ENCODE peak calls at places on chromosome 17, in ten cellular contexts. Z is prostate gland, E is lung, I is esophagus muscularis mucosa, L is neural progenitor cell, A is fibroblast of mammary gland, C is GM23338, Y is Panc1, T is dorsolateral prefrontal cortex, W is ascending aorta. X is an unnamed sample.

GRCh38 chr17:29136998-29137730 is 43.0 kb downstream of the MYO18A start:
- DNase-seq in Z (no peak), E (no peak), I (no peak), L (no peak), A (peak), C (no peak), Y (no peak), T (no peak), W (no peak), X (no peak)

GRCh38 chr17:79097226-79098055 is 22.8 kb downstream of the ENGASE start:
- DNase-seq in Z (no peak), E (no peak), I (no peak), L (peak), A (no peak), C (peak), Y (no peak), T (no peak), W (no peak), X (no peak)

GRCh38 chr17:68794636-68795503 is 160.3 kb downstream of the ABCA8 start:
- DNase-seq in Z (no peak), E (no peak), I (no peak), L (no peak), A (peak), C (peak), Y (no peak), T (peak), W (no peak), X (no peak)

GRCh38 chr17:4326608-4327007 is 39.9 kb downstream of the UBE2G1 start:
- DNase-seq in Z (no peak), E (no peak), I (no peak), L (no peak), A (no peak), C (no peak), Y (no peak), T (no peak), W (no peak), X (no peak)

GRCh38 chr17:28725660-28726395 is at the start of gene TLCD1:
- DNase-seq in Z (peak), E (peak), I (no peak), L (peak), A (peak), C (peak), Y (no peak), T (no peak), W (no peak), X (no peak)

GRCh38 chr17:69501591-69502468 is 87.3 kb downstream of the MAP2K6 start:
- DNase-seq in Z (peak), E (peak), I (no peak), L (peak), A (peak), C (peak), Y (no peak), T (no peak), W (no peak), X (no peak)

GRCh38 chr17:35341465-35341992 is 31.9 kb downstream of the SLFN11 start:
- DNase-seq in Z (no peak), E (no peak), I (no peak), L (no peak), A (no peak), C (no peak), Y (no peak), T (no peak), W (no peak), X (no peak)

GRCh38 chr17:32943206-32943605 is 15.3 kb downstream of the TMEM98 start:
- DNase-seq in Z (no peak), E (peak), I (no peak), L (no peak), A (no peak), C (no peak), Y (no peak), T (no peak), W (no peak), X (no peak)

GRCh38 chr17:61837175-61838051 is 25.9 kb downstream of the BRIP1 start:
- DNase-seq in Z (peak), E (peak), I (no peak), L (peak), A (peak), C (peak), Y (peak), T (no peak), W (no peak), X (peak)

GRCh38 chr17:42347198-42347597 is 41.0 kb downstream of the STAT3 start:
- DNase-seq in Z (peak), E (no peak), I (no peak), L (no peak), A (peak), C (no peak), Y (peak), T (no peak), W (no peak), X (peak)

GRCh38 chr17:75350706-75351105 is 54.8 kb downstream of the GRB2 start:
- DNase-seq in Z (no peak), E (no peak), I (no peak), L (peak), A (no peak), C (peak), Y (no peak), T (no peak), W (no peak), X (no peak)

GRCh38 chr17:9232591-9233270 is 211.4 kb downstream of the NTN1 start:
- DNase-seq in Z (no peak), E (no peak), I (no peak), L (no peak), A (peak), C (no peak), Y (no peak), T (no peak), W (no peak), X (peak)

GRCh38 chr17:15348030-15348429 is 6.6 kb upstream of the TEKT3 start:
- DNase-seq in Z (no peak), E (no peak), I (no peak), L (no peak), A (peak), C (no peak), Y (no peak), T (no peak), W (no peak), X (peak)

GRCh38 chr17:14019186-14019956 is 49.9 kb upstream of the COX10 start:
- DNase-seq in Z (peak), E (no peak), I (peak), L (no peak), A (peak), C (no peak), Y (no peak), T (no peak), W (no peak), X (no peak)

GRCh38 chr17:79018045-79018695 is 5.8 kb upstream of the C1QTNF1 start:
- DNase-seq in Z (no peak), E (peak), I (no peak), L (no peak), A (no peak), C (no peak), Y (no peak), T (no peak), W (no peak), X (peak)

GRCh38 chr17:82231562-82232321 is 2.9 kb downstream of the SLC16A3 start:
- DNase-seq in Z (peak), E (peak), I (peak), L (peak), A (peak), C (peak), Y (no peak), T (no peak), W (peak), X (peak)

GRCh38 chr17:65181237-65182061 is 44.3 kb downstream of the RGS9 start:
- DNase-seq in Z (no peak), E (no peak), I (no peak), L (no peak), A (no peak), C (no peak), Y (no peak), T (no peak), W (no peak), X (no peak)

GRCh38 chr17:74875970-74876593 is 3.3 kb upstream of the FDXR start:
- DNase-seq in Z (no peak), E (no peak), I (no peak), L (no peak), A (no peak), C (no peak), Y (no peak), T (no peak), W (no peak), X (no peak)

GRCh38 chr17:17305282-17305801 is 2.2 kb downstream of the NT5M start:
- DNase-seq in Z (no peak), E (no peak), I (no peak), L (no peak), A (no peak), C (no peak), Y (no peak), T (peak), W (no peak), X (no peak)

GRCh38 chr17:57943140-57943539 is 12.1 kb downstream of the CUEDC1 start:
- DNase-seq in Z (no peak), E (no peak), I (no peak), L (no peak), A (peak), C (no peak), Y (no peak), T (no peak), W (no peak), X (no peak)

GRCh38 chr17:253091-253846 is 71.8 kb upstream of the DOC2B start:
- DNase-seq in Z (no peak), E (no peak), I (no peak), L (no peak), A (no peak), C (no peak), Y (no peak), T (peak), W (no peak), X (peak)

GRCh38 chr17:32802306-32802705 is 74.6 kb downstream of the MYO1D start:
- DNase-seq in Z (no peak), E (no peak), I (no peak), L (no peak), A (no peak), C (no peak), Y (no peak), T (no peak), W (no peak), X (no peak)

GRCh38 chr17:15516150-15516549 is 47.1 kb downstream of the TVP23C start:
- DNase-seq in Z (no peak), E (no peak), I (no peak), L (no peak), A (peak), C (no peak), Y (no peak), T (no peak), W (no peak), X (no peak)

GRCh38 chr17:80104321-80104955 is 3.1 kb downstream of the GAA start:
- DNase-seq in Z (no peak), E (no peak), I (no peak), L (no peak), A (no peak), C (no peak), Y (no peak), T (no peak), W (no peak), X (no peak)

GRCh38 chr17:17793378-17794214 is 43.2 kb downstream of the SREBF1 start:
- DNase-seq in Z (no peak), E (no peak), I (no peak), L (no peak), A (no peak), C (no peak), Y (no peak), T (no peak), W (no peak), X (no peak)

GRCh38 chr17:46264456-46265198 is 30.3 kb upstream of the LRRC37A start:
- DNase-seq in Z (no peak), E (no peak), I (no peak), L (no peak), A (peak), C (peak), Y (peak), T (no peak), W (no peak), X (no peak)

GRCh38 chr17:146983-147761 is 9.8 kb downstream of the SCGB1C2 start:
- DNase-seq in Z (no peak), E (no peak), I (no peak), L (no peak), A (no peak), C (no peak), Y (no peak), T (peak), W (no peak), X (peak)

GRCh38 chr17:79852748-79853147 is 13.5 kb upstream of the CBX4 start:
- DNase-seq in Z (no peak), E (no peak), I (no peak), L (no peak), A (peak), C (no peak), Y (no peak), T (no peak), W (no peak), X (no peak)

GRCh38 chr17:1482686-1483445 is 9.6 kb downstream of the MYO1C start:
- DNase-seq in Z (no peak), E (no peak), I (no peak), L (no peak), A (no peak), C (peak), Y (no peak), T (no peak), W (no peak), X (no peak)

GRCh38 chr17:1485311-1485747 is 7.2 kb downstream of the MYO1C start:
- DNase-seq in Z (no peak), E (peak), I (no peak), L (peak), A (no peak), C (peak), Y (no peak), T (no peak), W (no peak), X (peak)

GRCh38 chr17:1484586-1485310 is 7.7 kb downstream of the MYO1C start:
- DNase-seq in Z (no peak), E (peak), I (no peak), L (peak), A (no peak), C (peak), Y (no peak), T (no peak), W (no peak), X (peak)

GRCh38 chr17:1485748-1486376 is 6.6 kb downstream of the MYO1C start:
- DNase-seq in Z (no peak), E (peak), I (no peak), L (peak), A (peak), C (peak), Y (no peak), T (no peak), W (no peak), X (peak)

DNA sequence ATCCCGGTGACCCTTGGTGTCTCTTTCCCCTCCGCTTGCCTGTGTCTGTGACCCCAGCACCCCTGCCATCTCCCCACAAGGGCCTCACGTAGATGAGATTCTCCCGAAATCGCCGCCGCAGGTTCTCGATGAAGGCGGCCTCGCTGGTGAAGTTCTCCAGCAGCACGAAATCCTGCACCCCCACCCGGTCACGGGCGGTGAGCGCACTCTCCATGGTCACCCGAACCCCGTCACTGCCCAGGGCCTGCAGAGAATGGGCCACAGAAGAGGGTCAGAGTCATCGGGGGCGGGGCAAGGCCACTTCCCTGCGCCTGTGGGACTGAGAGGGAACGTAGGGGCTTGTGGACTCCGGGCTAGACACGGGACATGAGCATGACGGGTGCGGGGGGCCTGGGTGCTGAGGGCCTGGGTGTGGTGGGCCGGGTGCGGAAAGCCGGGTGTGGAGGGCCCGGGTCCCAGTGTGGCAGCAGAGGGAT is 8.4 kb downstream of the MYO1C start:
- DNase-seq in Z (no peak), E (no peak), I (no peak), L (no peak), A (no peak), C (peak), Y (no peak), T (no peak), W (no peak), X (no peak)
- H3K4me3 ChIP-seq in Z (no peak), E (no peak), I (peak), L (no peak), A (no peak), C (no peak), Y (no peak), T (no peak), W (peak), X (no peak)

DNA sequence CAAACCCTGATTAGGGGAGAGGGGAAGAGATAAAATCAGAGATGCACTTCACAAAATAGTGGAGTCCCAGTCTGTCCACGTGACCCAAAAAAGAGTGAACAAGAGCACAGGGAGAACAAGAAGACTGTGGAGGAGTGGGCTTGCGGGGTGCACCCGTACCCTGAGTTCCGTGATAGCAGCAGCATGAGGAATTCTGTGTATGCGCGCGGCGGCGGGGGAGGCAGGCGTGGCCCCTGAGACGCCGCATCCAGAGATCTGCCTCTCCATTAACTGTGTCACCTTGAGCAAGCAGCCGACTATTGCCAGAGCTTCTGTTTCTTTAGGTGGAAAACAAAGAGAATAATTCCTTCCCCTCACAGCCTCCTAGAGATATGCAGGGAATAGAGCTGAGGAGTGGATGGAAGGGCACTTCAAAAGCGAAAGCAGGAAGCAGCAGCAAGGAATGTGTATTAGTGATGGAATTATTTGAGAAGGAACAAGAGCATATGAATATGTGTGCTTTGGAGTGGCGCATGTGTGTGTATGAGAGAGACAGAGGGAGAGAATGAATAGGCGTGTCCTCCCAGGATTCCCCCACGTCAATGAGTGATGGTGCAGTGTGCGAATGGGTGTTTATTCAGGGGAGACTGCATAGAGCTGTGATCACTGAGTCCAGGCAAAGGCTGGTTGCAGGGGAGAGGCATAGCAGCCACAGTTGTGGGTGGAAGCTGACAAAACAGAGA is 10.4 kb upstream of the SOX9 start:
- DNase-seq in Z (no peak), E (no peak), I (no peak), L (no peak), A (peak), C (peak), Y (no peak), T (no peak), W (no peak), X (no peak)
- H3K4me3 ChIP-seq in Z (no peak), E (no peak), I (no peak), L (no peak), A (peak), C (peak), Y (peak), T (no peak), W (no peak), X (no peak)

GRCh38 chr17:50561796-50562195 is 1.3 kb downstream of the CACNA1G start:
- DNase-seq in Z (no peak), E (no peak), I (no peak), L (no peak), A (no peak), C (no peak), Y (no peak), T (no peak), W (no peak), X (no peak)
- H3K4me3 ChIP-seq in Z (no peak), E (no peak), I (peak), L (peak), A (no peak), C (peak), Y (peak), T (peak), W (peak), X (peak)

GRCh38 chr17:55730808-55731207 is 8.1 kb upstream of the TMEM100 start:
- DNase-seq in Z (no peak), E (no peak), I (no peak), L (no peak), A (peak), C (no peak), Y (no peak), T (no peak), W (no peak), X (no peak)
- H3K4me3 ChIP-seq in Z (no peak), E (no peak), I (peak), L (no peak), A (no peak), C (no peak), Y (no peak), T (no peak), W (no peak), X (no peak)

DNA sequence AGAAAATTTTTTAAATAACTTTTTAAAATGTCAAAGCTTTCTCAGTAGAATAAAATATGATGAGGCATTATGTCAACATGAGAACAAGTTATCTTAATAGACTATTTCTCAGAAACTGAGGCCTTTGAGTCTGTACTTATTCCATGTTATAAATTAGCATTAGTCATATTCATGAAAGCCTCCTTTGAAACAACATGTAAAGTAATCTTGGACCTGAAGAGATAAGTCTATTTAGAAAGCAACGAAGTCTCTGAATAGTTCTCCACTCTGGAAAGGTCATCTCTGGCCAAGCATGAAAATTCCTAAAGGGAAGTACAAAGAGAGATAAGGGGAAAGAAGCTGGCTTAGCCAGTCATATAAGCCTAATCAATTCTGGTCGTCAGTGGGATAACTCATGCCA is 150.8 kb downstream of the CYB561 start:
- DNase-seq in Z (no peak), E (no peak), I (no peak), L (peak), A (no peak), C (no peak), Y (no peak), T (no peak), W (no peak), X (no peak)
- H3K4me3 ChIP-seq in Z (no peak), E (no peak), I (no peak), L (no peak), A (no peak), C (no peak), Y (no peak), T (no peak), W (no peak), X (no peak)

DNA sequence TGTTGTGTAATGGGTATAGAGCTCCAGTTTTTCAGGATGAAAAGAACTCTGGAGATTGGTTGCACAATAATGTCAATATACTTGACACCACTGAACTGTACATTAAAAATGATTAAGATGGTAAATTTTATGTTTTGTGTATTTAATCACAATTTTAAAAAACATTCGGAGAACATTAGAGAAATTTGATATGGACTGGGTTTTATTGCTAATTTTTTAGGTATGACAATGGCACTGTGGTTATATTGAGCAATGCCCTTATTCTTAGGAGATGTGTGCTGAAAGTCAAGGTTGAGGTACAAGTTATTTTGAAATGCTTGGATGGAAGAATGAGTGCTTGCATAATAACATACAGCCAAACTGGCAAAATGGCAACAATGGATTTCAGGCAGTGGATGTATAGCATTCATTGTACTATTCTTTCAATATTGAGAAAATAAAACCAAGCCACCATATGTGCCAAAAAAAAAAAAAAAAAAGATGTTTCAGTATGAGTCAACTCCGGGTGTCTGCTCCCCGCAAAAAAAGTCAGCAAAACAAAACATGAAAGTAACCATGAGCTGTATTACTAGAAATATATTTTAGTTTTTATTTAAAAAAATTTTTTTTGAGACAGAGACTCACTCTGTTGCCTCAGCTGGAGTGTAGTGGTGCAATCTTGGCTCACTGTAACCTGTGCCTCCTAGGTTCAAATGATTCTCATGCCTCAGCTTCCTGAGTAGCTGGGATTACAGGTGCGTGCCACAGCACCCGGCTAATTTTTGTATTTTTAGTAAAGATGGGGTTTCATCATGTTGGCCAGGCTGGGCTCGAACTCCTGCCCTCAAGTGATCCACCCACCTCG is 19.8 kb downstream of the HOXB1 start:
- DNase-seq in Z (no peak), E (no peak), I (no peak), L (no peak), A (peak), C (no peak), Y (no peak), T (no peak), W (no peak), X (no peak)
- H3K4me3 ChIP-seq in Z (no peak), E (no peak), I (no peak), L (no peak), A (no peak), C (no peak), Y (no peak), T (no peak), W (no peak), X (no peak)

GRCh38 chr17:81223758-81224122 is 975 bp upstream of the CEP131 start:
- DNase-seq in Z (no peak), E (no peak), I (no peak), L (peak), A (no peak), C (peak), Y (no peak), T (no peak), W (no peak), X (no peak)
- H3K4me3 ChIP-seq in Z (peak), E (no peak), I (peak), L (peak), A (peak), C (peak), Y (peak), T (peak), W (peak), X (peak)